ENCODE peak calls at places on chromosome 12, in four cellular contexts. Q, O, C and L are unnamed samples.
A peak's percentile ranks its signal among the peaks of the same experiment; 100 is the strongest.

GRCh38 chr12:87813476-87814234 is 215.5 kb downstream of the C12orf50 start:
- DNase-seq in O (no peak), Q (no peak), C (no peak), L (no peak)

GRCh38 chr12:53985358-53985899 is 483 bp downstream of the HOXC10 start:
- DNase-seq in O (no peak), C (no peak), Q (no peak), L (no peak)

GRCh38 chr12:3747543-3747942 is 5.4 kb downstream of the CRACR2A start:
- DNase-seq in Q (no peak), C (no peak), O (no peak), L (no peak)

GRCh38 chr12:5000204-5000603 is 43.5 kb upstream of the KCNA5 start:
- DNase-seq in Q (no peak), O (no peak), C (no peak), L (no peak)

GRCh38 chr12:112997506-112997905 is 19.2 kb downstream of the OAS2 start:
- DNase-seq in O (no peak), Q (no peak), C (no peak), L (no peak)

GRCh38 chr12:47894068-47894467 is 10.7 kb downstream of the VDR start:
- DNase-seq in Q (no peak), O (no peak), C (no peak), L (no peak)

GRCh38 chr12:27711312-27711682 is 665 bp downstream of the MRPS35 start:
- DNase-seq in Q (no peak), C (no peak), O (no peak), L (no peak)

GRCh38 chr12:20099395-20099976 is 268.9 kb upstream of the PDE3A start:
- DNase-seq in Q (no peak), C (no peak), O (no peak), L (no peak)

GRCh38 chr12:97984456-97984855 is 521.9 kb downstream of the RMST start:
- DNase-seq in Q (no peak), C (no peak), O (no peak), L (no peak)

GRCh38 chr12:9740109-9740750 is 7.3 kb upstream of the CLECL1 start:
- DNase-seq in O (no peak), Q (no peak), C (no peak), L (no peak)

DNA sequence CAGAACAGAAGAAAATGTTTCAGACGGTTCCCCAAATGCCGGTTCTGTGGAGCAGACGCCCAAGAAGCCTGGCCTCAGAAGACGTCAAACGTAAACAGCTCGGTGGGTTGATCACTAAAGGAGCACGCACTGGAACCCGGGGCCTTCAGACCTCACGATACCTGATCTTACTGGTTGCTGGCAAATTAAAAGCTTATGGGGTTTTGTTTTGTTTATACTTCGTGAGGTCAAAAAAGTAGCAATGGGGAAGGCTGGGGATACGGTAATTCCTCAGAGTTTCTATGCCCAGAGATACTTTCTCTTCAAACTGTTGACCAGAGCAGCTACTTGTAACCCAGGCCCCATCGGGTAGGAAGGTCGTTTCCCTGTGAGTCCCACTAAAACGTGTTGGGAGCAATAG is 1.7 kb downstream of the CDKN1B start:
- DNase-seq in O (no peak), C (no peak), Q (no peak), L (no peak)
- H3K4me1 ChIP-seq in O (peaks cover 25% of the 10 kb centered on the region), C (peaks cover 48% of the 10 kb centered on the region), Q (peaks cover 74% of the 10 kb centered on the region), L (peaks cover 64% of the 10 kb centered on the region)

GRCh38 chr12:8065991-8066594 is at the start of gene C3AR1:
- DNase-seq in Q (no peak), O (peak; percentile 74), C (no peak), L (no peak)
- H3K4me3 ChIP-seq in Q (no peak within 1 kb of the TSS), O (peak within 1 kb of the TSS; percentile 24), C (no peak within 1 kb of the TSS), L (peak within 1 kb of the TSS; percentile 38)

GRCh38 chr12:26120561-26121274 is 4.1 kb downstream of the BHLHE41 start:
- DNase-seq in C (no peak), O (no peak), Q (no peak), L (no peak)
- H3K4me1 ChIP-seq in C (peaks cover 6% of the 10 kb centered on the region), O (peaks cover 27% of the 10 kb centered on the region), Q (peaks cover 51% of the 10 kb centered on the region), L (peaks cover 47% of the 10 kb centered on the region)

GRCh38 chr12:102479984-102480383 is 379 bp downstream of the IGF1 start:
- DNase-seq in C (no peak), O (no peak), Q (no peak), L (no peak)
- H3K4me3 ChIP-seq in C (no peak overlapping the region), O (no peak overlapping the region), Q (peak overlapping the region; percentile 21), L (peak overlapping the region; percentile 43)

DNA sequence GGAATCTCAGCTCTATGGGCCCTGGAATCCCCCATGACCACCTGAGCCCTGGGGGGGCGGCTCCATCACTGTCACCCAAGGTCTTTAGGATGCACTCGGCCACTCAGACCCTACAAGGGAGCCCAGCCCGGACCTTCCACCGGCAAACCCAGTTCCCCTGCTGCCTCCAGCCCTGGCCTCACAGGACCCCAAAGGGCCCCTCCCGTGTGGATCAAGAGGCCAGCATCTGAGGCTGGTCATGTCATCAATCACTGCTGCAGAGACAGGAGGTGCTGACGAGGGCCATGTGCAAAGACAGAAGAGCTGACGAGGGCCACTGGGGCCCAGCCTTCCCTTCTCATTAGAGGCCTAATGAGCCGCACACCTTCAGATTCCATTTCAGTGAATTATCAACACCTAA is 39.0 kb upstream of the SFSWAP start:
- DNase-seq in O (no peak), C (no peak), Q (no peak), L (no peak)
- H3K4me1 ChIP-seq in O (no peaks in the 10 kb centered on the region), C (no peaks in the 10 kb centered on the region), Q (peaks cover 5% of the 10 kb centered on the region), L (no peaks in the 10 kb centered on the region)

GRCh38 chr12:15116073-15116472 is 105.1 kb downstream of the RERG start:
- DNase-seq in C (no peak), Q (no peak), O (no peak), L (no peak)
- H3K4me3 ChIP-seq in C (no peak overlapping the region), Q (no peak overlapping the region), O (no peak overlapping the region), L (no peak overlapping the region)

DNA sequence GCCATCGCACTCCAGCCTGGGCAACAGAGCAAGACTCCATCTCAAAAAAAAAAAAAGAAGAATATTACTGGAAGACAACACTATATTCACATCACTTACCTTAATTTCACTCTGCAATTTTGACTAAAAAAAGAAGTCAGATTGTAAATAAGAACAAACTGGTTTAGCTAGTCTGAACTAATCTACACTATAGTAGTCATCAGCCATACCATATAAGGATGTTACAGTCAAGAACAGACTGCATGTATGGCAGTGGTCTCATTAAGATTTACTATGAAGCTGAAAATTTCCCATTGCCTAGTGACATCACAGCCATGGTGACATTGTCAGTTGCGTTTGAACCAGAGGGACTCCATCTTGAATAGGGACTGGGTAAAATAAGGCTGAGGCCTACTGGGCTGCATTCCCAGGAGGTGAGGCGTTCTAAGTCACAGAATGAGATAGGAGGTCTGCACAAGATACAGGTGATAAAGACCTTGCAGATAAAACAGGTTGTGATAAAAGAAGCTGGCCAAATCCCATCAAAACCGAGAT is 51.4 kb downstream of the OSBPL8 start:
- DNase-seq in Q (no peak), O (no peak), C (no peak), L (no peak)
- H3K4me1 ChIP-seq in Q (peaks cover 8% of the 10 kb centered on the region), O (no peaks in the 10 kb centered on the region), C (no peaks in the 10 kb centered on the region), L (no peaks in the 10 kb centered on the region)

GRCh38 chr12:24901975-24902461 is 46.9 kb downstream of the BCAT1 start:
- DNase-seq in Q (peak; percentile 76), O (no peak), C (no peak), L (peak; percentile 54)

GRCh38 chr12:24903305-24904088 is 45.4 kb downstream of the BCAT1 start:
- DNase-seq in O (no peak), Q (no peak), C (no peak), L (no peak)

GRCh38 chr12:24904871-24905270 is 44.0 kb downstream of the BCAT1 start:
- DNase-seq in Q (no peak), C (no peak), O (no peak), L (no peak)

GRCh38 chr12:24905431-24905830 is 43.5 kb downstream of the BCAT1 start:
- DNase-seq in O (no peak), C (no peak), Q (no peak), L (no peak)

GRCh38 chr12:24902521-24903304 is 46.2 kb downstream of the BCAT1 start:
- DNase-seq in O (no peak), Q (peak; percentile 91), C (no peak), L (peak; percentile 63)
- H3K4me3 ChIP-seq in O (no peak overlapping the region), Q (peak overlapping the region; percentile 59), C (no peak overlapping the region), L (peak overlapping the region; percentile 72)

DNA sequence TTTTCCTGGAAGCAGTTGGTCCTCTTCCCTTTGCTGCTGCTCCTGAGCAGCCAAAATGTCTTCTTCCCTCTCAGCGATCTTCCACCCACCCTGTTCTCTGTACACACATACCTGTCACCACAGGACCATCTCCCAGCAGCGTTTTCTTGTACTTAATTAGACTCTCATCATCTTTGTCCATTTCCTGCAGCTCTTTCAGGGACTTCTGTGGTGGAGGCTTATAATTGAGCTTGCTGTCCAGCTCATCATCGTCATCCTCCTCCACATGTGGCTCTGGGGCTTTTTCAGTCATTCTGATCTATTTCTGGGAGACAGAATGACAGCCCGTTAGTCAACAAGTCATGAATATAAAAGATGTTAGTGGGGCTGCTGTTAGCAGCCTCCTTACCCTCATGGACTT is 11.0 kb downstream of the ARHGDIB start:
- DNase-seq in Q (no peak), O (no peak), C (no peak), L (no peak)
- H3K4me1 ChIP-seq in Q (peaks cover 96% of the 10 kb centered on the region), O (peaks cover 99% of the 10 kb centered on the region), C (peaks cover 28% of the 10 kb centered on the region), L (peaks cover 99% of the 10 kb centered on the region)

GRCh38 chr12:39692258-39692853 is 72.8 kb upstream of the ABCD2 start:
- DNase-seq in Q (no peak), C (no peak), O (peak; percentile 28), L (no peak)
- H3K4me3 ChIP-seq in Q (no peak overlapping the region), C (no peak overlapping the region), O (no peak overlapping the region), L (no peak overlapping the region)